ENCODE peak calls at places on chromosomes 11 and 22, in ten cellular contexts. T, K, F, I, A, N, R, X, D and Q are unnamed samples.

GRCh38 chr22:44524806-44525205 is 26.8 kb upstream of the RTL6 start:
- DNase-seq in T (peak; percentile 5), K (no peak), F (peak; percentile 31), I (no peak), A (no peak), N (no peak), R (no peak), X (no peak), D (no peak), Q (no peak)

GRCh38 chr11:32581556-32581955 is 2.1 kb upstream of the EIF3M start:
- DNase-seq in T (no peak), K (no peak), F (no peak), I (no peak), A (no peak), N (no peak), R (no peak), X (no peak), D (no peak), Q (no peak)

GRCh38 chr11:123580557-123581275 is 73.7 kb downstream of the SCN3B start:
- DNase-seq in T (peak; percentile 88), K (no peak), F (peak; percentile 91), I (peak; percentile 53), A (peak; percentile 55), N (no peak), R (peak; percentile 75), X (peak; percentile 79), D (peak; percentile 87), Q (peak; percentile 75)

GRCh38 chr11:131885371-131885770 is 515.0 kb downstream of the NTM start:
- DNase-seq in T (no peak), K (no peak), F (no peak), I (no peak), A (no peak), N (no peak), R (no peak), X (no peak), D (no peak), Q (no peak)

GRCh38 chr22:44337658-44338004 is 24.9 kb upstream of the SHISAL1 start:
- DNase-seq in T (peak; percentile 53), K (no peak), F (no peak), I (peak; percentile 52), A (peak; percentile 38), N (peak; percentile 76), R (no peak), X (peak; percentile 61), D (peak; percentile 48), Q (peak; percentile 46)

GRCh38 chr22:43707650-43708049 is 104.5 kb downstream of the EFCAB6 start:
- DNase-seq in T (no peak), K (no peak), F (no peak), I (peak; percentile 35), A (no peak), N (no peak), R (no peak), X (no peak), D (no peak), Q (no peak)

GRCh38 chr11:68436985-68437926 is 23.3 kb upstream of the PPP6R3 start:
- DNase-seq in T (no peak), K (peak; percentile 27), F (no peak), I (peak; percentile 75), A (peak; percentile 65), N (peak; percentile 80), R (no peak), X (peak; percentile 17), D (no peak), Q (peak; percentile 40)

GRCh38 chr22:43148581-43148980 is 2.8 kb upstream of the TSPO start:
- DNase-seq in T (no peak), K (no peak), F (no peak), I (peak; percentile 35), A (no peak), N (no peak), R (no peak), X (no peak), D (no peak), Q (no peak)

GRCh38 chr22:38296372-38296771 is 20.9 kb downstream of the CSNK1E start:
- DNase-seq in T (no peak), K (no peak), F (no peak), I (peak; percentile 52), A (no peak), N (no peak), R (no peak), X (no peak), D (no peak), Q (no peak)

GRCh38 chr11:45150943-45151342 is 4.5 kb downstream of the PRDM11 start:
- DNase-seq in T (no peak), K (no peak), F (peak; percentile 72), I (no peak), A (no peak), N (no peak), R (peak; percentile 7), X (no peak), D (no peak), Q (no peak)

GRCh38 chr22:42743501-42743991 is 22.9 kb upstream of the A4GALT start:
- DNase-seq in T (no peak), K (peak; percentile 69), F (peak; percentile 96), I (no peak), A (no peak), N (peak; percentile 89), R (peak; percentile 45), X (no peak), D (peak; percentile 76), Q (peak; percentile 36)

GRCh38 chr11:126341760-126342161 is 13.7 kb upstream of the ST3GAL4 start:
- DNase-seq in T (no peak), K (no peak), F (no peak), I (peak; percentile 71), A (no peak), N (no peak), R (no peak), X (no peak), D (no peak), Q (peak; percentile 71)

GRCh38 chr11:8911040-8911823 is at the start of gene AKIP1:
- DNase-seq in T (peak; percentile 98), K (peak; percentile 51), F (peak; percentile 98), I (peak; percentile 91), A (peak; percentile 92), N (peak; percentile 94), R (peak; percentile 96), X (peak; percentile 93), D (peak; percentile 100), Q (peak; percentile 90)

GRCh38 chr11:86143429-86144030 is 74.6 kb upstream of the PICALM start:
- DNase-seq in T (no peak), K (no peak), F (no peak), I (no peak), A (no peak), N (no peak), R (no peak), X (no peak), D (no peak), Q (no peak)

GRCh38 chr11:62553839-62554361 is 7.3 kb upstream of the AHNAK start:
- DNase-seq in T (no peak), K (peak; percentile 52), F (no peak), I (peak; percentile 88), A (peak; percentile 92), N (no peak), R (peak; percentile 56), X (peak; percentile 44), D (no peak), Q (peak; percentile 81)

DNA sequence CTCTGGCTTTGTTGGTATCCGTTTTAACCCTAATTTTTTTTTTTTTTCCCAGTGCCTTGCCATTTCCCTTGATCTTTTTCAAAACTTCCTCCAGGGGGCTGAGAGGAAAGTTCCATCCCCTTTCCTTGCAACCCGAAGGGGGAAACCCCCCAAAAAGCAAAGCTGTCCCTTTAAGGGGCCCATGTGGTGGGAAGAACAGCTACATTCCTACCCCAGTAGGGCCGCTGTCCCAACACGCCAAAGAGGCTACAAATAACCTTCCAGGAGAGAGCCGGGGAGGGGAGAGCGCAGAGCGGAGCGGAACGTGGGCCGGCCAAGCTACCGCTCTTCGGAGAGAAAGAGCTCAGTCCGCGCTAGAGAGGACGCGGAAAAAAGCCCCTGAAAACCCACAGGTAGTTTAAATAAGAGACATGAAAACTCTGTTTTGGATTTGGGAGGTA is 1.7 kb downstream of the LRP4 start:
- DNase-seq in T (peak; percentile 70), K (no peak), F (peak; percentile 92), I (peak; percentile 81), A (peak; percentile 94), N (peak; percentile 72), R (peak; percentile 62), X (peak; percentile 26), D (peak; percentile 85), Q (peak; percentile 96)
- TF ChIP-seq CTCF in T (peak; percentile 33), K (peak; percentile 33), F (no peak), I (peak; percentile 15), A (no peak), N (no peak), R (no peak), X (no peak), D (peak; percentile 44), Q (no peak)

DNA sequence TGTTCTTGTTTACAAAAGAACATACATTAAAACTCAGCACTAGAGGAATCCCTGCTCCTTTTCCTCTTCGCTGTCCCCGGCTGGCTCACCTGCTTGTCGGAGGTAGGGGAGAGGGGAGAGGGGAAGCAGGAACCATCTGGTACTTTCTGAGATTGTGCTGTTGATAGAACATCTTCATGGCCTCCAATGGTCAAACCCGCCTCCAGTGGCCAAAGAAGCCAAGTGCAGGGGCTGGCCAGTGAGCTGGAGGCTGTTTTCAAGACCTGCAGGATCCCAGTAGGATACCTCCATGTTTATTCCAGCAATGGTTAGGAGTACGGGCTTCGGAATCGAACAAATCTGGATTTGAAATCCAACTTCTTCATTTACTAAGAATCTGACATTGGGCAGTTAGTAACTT is 92.6 kb downstream of the PKNOX2 start:
- DNase-seq in T (peak; percentile 73), K (no peak), F (no peak), I (no peak), A (peak; percentile 13), N (no peak), R (no peak), X (no peak), D (peak; percentile 54), Q (no peak)
- TF ChIP-seq CTCF in T (peak; percentile 67), K (peak; percentile 42), F (no peak), I (no peak), A (no peak), N (no peak), R (no peak), X (no peak), D (peak; percentile 50), Q (no peak)

DNA sequence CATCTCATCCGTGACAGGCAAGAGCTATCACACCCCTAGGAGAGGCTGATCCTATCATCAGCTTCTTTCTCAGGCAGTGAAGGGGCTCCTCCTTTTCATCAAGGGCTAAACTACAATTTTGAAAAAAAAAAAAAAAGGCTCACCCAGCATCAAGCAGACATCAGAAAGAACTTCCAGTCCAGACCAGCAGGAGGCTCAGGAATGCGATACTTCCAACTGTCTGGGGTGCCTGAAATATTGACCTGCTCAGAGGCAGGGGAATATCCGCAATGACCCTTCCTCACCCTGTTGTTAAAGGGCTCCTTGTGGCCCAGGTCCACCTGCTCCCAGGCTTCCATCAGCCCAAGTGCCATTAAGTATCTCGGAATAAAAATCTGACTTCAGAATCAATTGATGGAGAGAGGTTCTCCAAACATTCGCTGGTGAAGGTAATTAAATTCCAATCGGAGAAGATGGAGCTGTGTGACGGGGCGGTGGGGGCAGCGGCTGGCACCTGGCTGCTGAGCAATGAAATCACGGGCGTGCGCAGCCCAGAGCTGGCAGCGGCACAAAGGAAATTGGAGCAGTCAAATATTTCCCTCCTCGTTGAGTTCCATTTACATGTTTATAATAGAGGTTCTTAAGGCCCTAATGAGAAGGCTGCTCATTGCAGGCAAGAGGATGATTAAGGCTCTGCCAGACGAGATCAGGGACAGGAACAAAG is 68.9 kb upstream of the THY1 start:
- DNase-seq in T (no peak), K (no peak), F (no peak), I (no peak), A (no peak), N (no peak), R (no peak), X (no peak), D (peak; percentile 31), Q (no peak)
- TF ChIP-seq CTCF in T (peak; percentile 58), K (peak; percentile 58), F (no peak), I (peak; percentile 44), A (no peak), N (no peak), R (no peak), X (no peak), D (peak; percentile 45), Q (no peak)

GRCh38 chr22:46535876-46536558 is 1.4 kb downstream of the CELSR1 start:
- DNase-seq in T (no peak), K (no peak), F (no peak), I (no peak), A (no peak), N (no peak), R (no peak), X (no peak), D (no peak), Q (no peak)
- TF ChIP-seq CTCF in T (no peak), K (no peak), F (no peak), I (no peak), A (no peak), N (no peak), R (no peak), X (no peak), D (no peak), Q (no peak)